ENCODE peak calls at places on chromosome 19, in ten cellular contexts. A is heart right ventricle, N is fibroblast of pulmonary artery, L is trophoblast cell, P is right cardiac atrium, B is mesendoderm, C is pancreas, K is astrocyte of the spinal cord, H is AG09309, W is neural progenitor cell. U is an unnamed sample.

GRCh38 chr19:4051175-4052101 is 15.3 kb downstream of the ZBTB7A start:
- DNase-seq in C (no peak), L (peak; percentile 25), H (no peak), W (no peak), P (peak; percentile 65), N (no peak), B (no peak), A (no peak), K (no peak), U (no peak)

GRCh38 chr19:13012690-13013608 is 17.7 kb downstream of the NFIX start:
- DNase-seq in H (no peak), W (peak; percentile 48), N (peak; percentile 67), L (peak; percentile 36), P (peak; percentile 71), C (peak; percentile 19), A (peak; percentile 57), K (peak; percentile 75), B (peak; percentile 47), U (no peak)

GRCh38 chr19:27675771-27676170 is 1537.2 kb downstream of the UQCRFS1 start:
- DNase-seq in H (no peak), B (no peak), A (no peak), N (no peak), W (no peak), K (no peak), P (no peak), C (no peak), L (no peak), U (no peak)

GRCh38 chr19:5292453-5292842 is 48.2 kb downstream of the PTPRS start:
- DNase-seq in B (no peak), H (no peak), P (no peak), N (no peak), A (peak; percentile 69), C (peak; percentile 89), W (no peak), K (no peak), L (no peak), U (peak; percentile 20)

GRCh38 chr19:31548941-31549340 is 199.7 kb upstream of the TSHZ3 start:
- DNase-seq in N (peak; percentile 62), P (peak; percentile 27), L (peak; percentile 50), C (no peak), A (peak; percentile 37), H (no peak), W (peak; percentile 42), B (peak; percentile 40), K (peak; percentile 19), U (peak; percentile 18)

GRCh38 chr19:46746281-46746965 is at the start of gene STRN4:
- DNase-seq in A (peak; percentile 63), B (peak; percentile 40), N (no peak), C (no peak), P (peak; percentile 55), W (peak; percentile 88), L (peak; percentile 66), H (no peak), K (no peak), U (no peak)

GRCh38 chr19:47161876-47162489 is 31.3 kb downstream of the SAE1 start:
- DNase-seq in N (no peak), A (no peak), K (no peak), L (peak; percentile 61), H (no peak), P (no peak), W (no peak), B (no peak), C (no peak), U (no peak)

GRCh38 chr19:38682872-38683392 is 35.5 kb downstream of the ACTN4 start:
- DNase-seq in K (no peak), W (no peak), C (no peak), L (no peak), H (no peak), P (no peak), B (no peak), N (no peak), A (no peak), U (no peak)

GRCh38 chr19:16261584-16262370 is 62.8 kb upstream of the KLF2 start:
- DNase-seq in P (no peak), W (no peak), A (no peak), C (no peak), K (no peak), N (no peak), L (no peak), H (no peak), B (no peak), U (no peak)

GRCh38 chr19:38808741-38809140 is 4.0 kb downstream of the LGALS4 start:
- DNase-seq in K (no peak), B (no peak), C (no peak), A (no peak), N (no peak), L (no peak), H (no peak), W (no peak), P (no peak), U (no peak)

GRCh38 chr19:42472402-42473147 is 29.8 kb upstream of the CXCL17 start:
- DNase-seq in L (no peak), N (no peak), A (no peak), H (no peak), K (no peak), C (no peak), B (no peak), W (no peak), P (no peak), U (no peak)

GRCh38 chr19:21439372-21439771 is 42.4 kb downstream of the ZNF493 start:
- DNase-seq in B (no peak), A (no peak), N (no peak), K (no peak), W (no peak), H (no peak), P (no peak), L (peak; percentile 94), C (no peak), U (no peak)

GRCh38 chr19:12864143-12864542 is 17.1 kb downstream of the DNASE2 start:
- DNase-seq in W (no peak), A (no peak), L (no peak), K (no peak), B (no peak), H (no peak), N (no peak), C (no peak), P (no peak), U (no peak)

GRCh38 chr19:46660601-46661019 is 372 bp downstream of the DACT3 start:
- DNase-seq in W (peak; percentile 55), B (no peak), N (no peak), H (no peak), C (no peak), P (no peak), L (no peak), A (no peak), K (no peak), U (no peak)

DNA sequence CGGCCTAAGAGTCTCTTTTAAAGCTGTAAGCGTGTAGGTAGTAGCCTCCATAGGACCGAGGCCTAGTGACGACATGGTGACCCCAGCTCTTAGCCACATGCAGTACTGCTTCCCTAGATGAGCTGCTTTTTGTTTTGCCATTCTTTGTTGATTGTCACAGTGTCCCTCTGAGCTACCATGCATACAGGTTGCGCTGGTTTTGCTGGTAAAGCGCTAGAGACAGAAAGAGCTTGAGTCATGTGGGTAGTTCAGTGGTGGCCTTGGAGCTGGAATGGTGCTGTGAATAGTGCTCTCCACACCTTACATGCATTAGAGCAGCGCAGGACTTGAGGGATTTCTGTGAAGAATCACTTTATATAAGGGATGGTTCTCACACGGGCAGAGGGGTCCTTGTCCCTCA is 5.1 kb downstream of the HNRNPM start:
- DNase-seq in A (no peak), W (peak; percentile 13), L (peak; percentile 80), C (no peak), H (no peak), P (no peak), B (peak; percentile 74), N (no peak), K (no peak), U (no peak)
- H3K4me3 ChIP-seq in A (no peak overlapping the region), W (no peak overlapping the region), L (no peak overlapping the region), C (no peak overlapping the region), H (no peak overlapping the region), P (no peak overlapping the region), B (no peak overlapping the region), N (no peak overlapping the region), K (no peak overlapping the region), U (no peak overlapping the region)

DNA sequence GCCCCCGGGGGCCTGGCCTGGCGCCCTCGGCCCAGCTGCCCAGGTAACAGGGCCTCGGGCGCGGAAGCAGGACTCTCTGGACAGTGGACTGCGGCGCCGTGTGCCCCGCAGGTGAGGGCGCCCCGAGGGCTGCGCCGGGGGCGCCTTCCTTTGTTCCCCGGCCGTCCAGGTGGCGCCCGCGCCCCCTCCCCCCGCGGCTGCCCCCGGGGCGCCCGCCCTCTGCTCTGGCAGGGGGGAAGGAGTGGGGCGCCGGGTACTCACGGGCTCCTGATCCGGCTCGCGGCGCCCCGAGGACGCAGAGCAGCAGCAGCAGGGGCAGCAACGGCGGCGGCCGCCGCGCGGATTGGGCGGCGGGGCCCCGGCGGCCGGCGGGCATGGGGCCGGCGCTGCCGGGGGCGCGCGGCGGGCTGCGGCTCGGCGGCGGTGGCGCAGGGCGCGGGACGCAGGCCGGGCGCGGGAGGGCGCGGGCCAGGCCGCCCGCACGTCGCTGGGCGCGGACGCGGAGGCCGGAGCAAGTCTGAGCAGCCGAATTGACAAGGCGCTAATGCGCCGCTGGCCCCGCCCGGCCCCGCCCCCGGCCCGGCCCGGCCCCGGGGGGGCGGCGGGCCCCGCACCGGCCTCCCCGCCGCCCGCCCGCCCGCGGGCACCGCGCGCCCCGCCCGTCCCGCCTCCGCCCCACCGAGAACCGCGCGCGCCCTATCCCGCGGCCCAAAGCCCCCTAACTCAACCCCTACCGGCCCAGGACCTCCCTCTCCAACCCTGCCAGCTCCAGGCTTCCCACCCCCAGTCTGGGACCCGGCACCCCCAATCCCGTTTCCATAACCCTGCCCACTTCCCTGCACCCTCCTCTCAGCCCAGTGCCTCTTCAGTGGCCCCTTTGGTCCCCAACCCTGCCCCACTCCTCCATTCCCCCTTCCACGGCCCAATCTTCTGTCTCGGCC is at the start of gene CRLF1:
- DNase-seq in N (no peak), W (peak; percentile 55), C (no peak), H (no peak), P (no peak), A (no peak), K (no peak), L (no peak), B (no peak), U (no peak)
- H3K4me3 ChIP-seq in N (no peak within 1 kb of the TSS), W (peak within 1 kb of the TSS; percentile 24), C (peak within 1 kb of the TSS; percentile 5), H (peak within 1 kb of the TSS; percentile 45), P (peak within 1 kb of the TSS; percentile 52), A (peak within 1 kb of the TSS; percentile 10), K (no peak within 1 kb of the TSS), L (no peak within 1 kb of the TSS), B (no peak within 1 kb of the TSS), U (no peak within 1 kb of the TSS)

DNA sequence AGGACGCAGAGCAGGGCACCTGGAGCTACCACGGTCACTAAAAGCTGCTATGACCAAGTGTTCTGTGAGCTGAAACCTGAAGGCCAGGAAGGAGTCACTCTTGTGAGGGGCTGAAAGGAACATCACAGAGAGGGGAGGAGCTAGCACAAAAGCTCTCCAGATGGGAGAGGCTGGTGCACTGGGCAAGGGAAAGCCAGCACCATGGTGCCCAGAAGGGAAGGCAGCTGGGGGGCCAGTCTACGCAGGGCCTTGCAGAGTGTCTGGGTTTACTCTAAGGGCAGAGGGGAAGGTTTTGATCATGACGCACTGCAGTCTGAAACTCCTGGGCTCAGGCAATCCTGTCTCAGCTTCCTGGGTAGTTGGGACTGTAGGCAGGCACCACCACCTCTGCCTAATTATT is 4.1 kb upstream of the ZNF580 start:
- DNase-seq in K (no peak), A (peak; percentile 8), N (no peak), C (peak; percentile 37), W (no peak), B (no peak), L (no peak), P (no peak), H (no peak), U (no peak)
- H3K4me3 ChIP-seq in K (no peak overlapping the region), A (no peak overlapping the region), N (no peak overlapping the region), C (no peak overlapping the region), W (no peak overlapping the region), B (no peak overlapping the region), L (no peak overlapping the region), P (no peak overlapping the region), H (no peak overlapping the region), U (peak overlapping the region; percentile 100)

GRCh38 chr19:9966448-9966847 is 30.1 kb upstream of the OLFM2 start:
- DNase-seq in C (no peak), W (peak; percentile 39), A (no peak), L (no peak), H (no peak), K (no peak), P (no peak), B (peak; percentile 47), N (no peak), U (no peak)
- H3K4me3 ChIP-seq in C (no peak overlapping the region), W (peak overlapping the region; percentile 21), A (no peak overlapping the region), L (no peak overlapping the region), H (no peak overlapping the region), K (no peak overlapping the region), P (no peak overlapping the region), B (no peak overlapping the region), N (no peak overlapping the region), U (no peak overlapping the region)